ENCODE peak calls at places on chromosomes 3 and 15, in ten cellular contexts. W is fibroblast of lung, T is cardiac muscle cell, V is tibial artery, D is neural progenitor cell, F is uterus, X is HepG2, I is endothelial cell of umbilical vein, P is GM12878, R is heart right ventricle. S is an unnamed sample.

GRCh38 chr3:190183121-190183520 is 62.4 kb upstream of the P3H2 start:
- DNase-seq in W (peak), T (peak), V (no peak), D (peak), F (no peak), X (no peak), I (peak), P (no peak), R (no peak), S (peak)

GRCh38 chr3:55604846-55605245 is 117.7 kb upstream of the WNT5A start:
- DNase-seq in W (no peak), T (no peak), V (no peak), D (no peak), F (no peak), X (no peak), I (no peak), P (no peak), R (no peak), S (no peak)

GRCh38 chr3:183807329-183807728 is 18.0 kb downstream of the MAP6D1 start:
- DNase-seq in W (no peak), T (no peak), V (no peak), D (no peak), F (no peak), X (no peak), I (no peak), P (no peak), R (no peak), S (no peak)

GRCh38 chr3:102332205-102332604 is 102.6 kb upstream of the ZPLD1 start:
- DNase-seq in W (no peak), T (no peak), V (no peak), D (no peak), F (no peak), X (no peak), I (no peak), P (no peak), R (no peak), S (no peak)

GRCh38 chr3:194280777-194281176 is 70.4 kb downstream of the CPN2 start:
- DNase-seq in W (no peak), T (no peak), V (peak), D (no peak), F (peak), X (no peak), I (no peak), P (no peak), R (no peak), S (no peak)

GRCh38 chr3:10707984-10708868 is 107.8 kb upstream of the SLC6A11 start:
- DNase-seq in W (no peak), T (no peak), V (no peak), D (peak), F (peak), X (no peak), I (no peak), P (no peak), R (no peak), S (no peak)

GRCh38 chr3:175430975-175431374 is 571.8 kb downstream of the NAALADL2 start:
- DNase-seq in W (no peak), T (no peak), V (no peak), D (no peak), F (no peak), X (no peak), I (no peak), P (no peak), R (no peak), S (no peak)

GRCh38 chr3:14538451-14539088 is 1.6 kb downstream of the GRIP2 start:
- DNase-seq in W (no peak), T (no peak), V (no peak), D (no peak), F (no peak), X (no peak), I (no peak), P (no peak), R (peak), S (no peak)

GRCh38 chr15:70715840-70716510 is 47.4 kb downstream of the UACA start:
- DNase-seq in W (no peak), T (no peak), V (no peak), D (no peak), F (no peak), X (no peak), I (no peak), P (no peak), R (no peak), S (no peak)

GRCh38 chr3:51434746-51435323 is 43.8 kb downstream of the RBM15B start:
- DNase-seq in W (peak), T (peak), V (no peak), D (peak), F (peak), X (peak), I (peak), P (peak), R (no peak), S (peak)

GRCh38 chr3:31960793-31961431 is 20.1 kb downstream of the OSBPL10 start:
- DNase-seq in W (peak), T (no peak), V (no peak), D (no peak), F (no peak), X (peak), I (no peak), P (no peak), R (no peak), S (no peak)

GRCh38 chr3:36763850-36764703 is at the start of gene DCLK3:
- DNase-seq in W (no peak), T (peak), V (no peak), D (peak), F (no peak), X (no peak), I (no peak), P (no peak), R (peak), S (peak)

GRCh38 chr15:55526559-55527036 is 18.6 kb upstream of the DNAAF4 start:
- DNase-seq in W (peak), T (peak), V (no peak), D (peak), F (no peak), X (peak), I (peak), P (no peak), R (no peak), S (peak)

GRCh38 chr3:158727499-158728377 is 4.5 kb downstream of the RARRES1 start:
- DNase-seq in W (peak), T (peak), V (peak), D (peak), F (peak), X (peak), I (peak), P (peak), R (no peak), S (peak)

GRCh38 chr15:69388259-69388658 is 25.9 kb upstream of the KIF23 start:
- DNase-seq in W (no peak), T (no peak), V (no peak), D (no peak), F (no peak), X (no peak), I (no peak), P (no peak), R (no peak), S (no peak)

GRCh38 chr15:50017522-50017921 is 101.5 kb downstream of the ATP8B4 start:
- DNase-seq in W (no peak), T (no peak), V (no peak), D (no peak), F (no peak), X (no peak), I (no peak), P (no peak), R (no peak), S (no peak)

GRCh38 chr15:63389902-63390301 is 8.3 kb upstream of the CA12 start:
- DNase-seq in W (no peak), T (no peak), V (no peak), D (no peak), F (peak), X (peak), I (no peak), P (no peak), R (peak), S (peak)

GRCh38 chr3:192920406-192920805 is 2.8 kb upstream of the MB21D2 start:
- DNase-seq in W (no peak), T (peak), V (no peak), D (no peak), F (no peak), X (no peak), I (no peak), P (no peak), R (no peak), S (no peak)

GRCh38 chr3:153680526-153680925 is 440.7 kb upstream of the ARHGEF26 start:
- DNase-seq in W (no peak), T (no peak), V (no peak), D (no peak), F (no peak), X (no peak), I (no peak), P (no peak), R (no peak), S (no peak)

GRCh38 chr3:186951640-186952552 is 21.6 kb downstream of the ST6GAL1 start:
- DNase-seq in W (no peak), T (no peak), V (no peak), D (no peak), F (no peak), X (no peak), I (no peak), P (no peak), R (no peak), S (no peak)

GRCh38 chr3:111338059-111338698 is 203.8 kb upstream of the CD96 start:
- DNase-seq in W (peak), T (peak), V (no peak), D (peak), F (no peak), X (peak), I (peak), P (no peak), R (no peak), S (peak)

GRCh38 chr3:182058488-182058887 is 346.8 kb downstream of the SOX2 start:
- DNase-seq in W (no peak), T (no peak), V (no peak), D (no peak), F (no peak), X (no peak), I (no peak), P (no peak), R (no peak), S (no peak)

GRCh38 chr3:11562277-11562881 is 81.3 kb downstream of the VGLL4 start:
- DNase-seq in W (no peak), T (no peak), V (no peak), D (no peak), F (no peak), X (no peak), I (no peak), P (no peak), R (no peak), S (no peak)

GRCh38 chr3:159635047-159635641 is 353.5 kb upstream of the IL12A start:
- DNase-seq in W (peak), T (no peak), V (no peak), D (no peak), F (no peak), X (no peak), I (no peak), P (no peak), R (no peak), S (peak)

GRCh38 chr15:92383528-92384326 is 10.0 kb upstream of the ST8SIA2 start:
- DNase-seq in W (no peak), T (peak), V (no peak), D (peak), F (no peak), X (peak), I (no peak), P (no peak), R (peak), S (peak)

GRCh38 chr3:56593455-56594158 is 36.6 kb downstream of the CCDC66 start:
- DNase-seq in W (no peak), T (no peak), V (no peak), D (no peak), F (no peak), X (no peak), I (no peak), P (no peak), R (no peak), S (no peak)

GRCh38 chr3:181868576-181868975 is 156.9 kb downstream of the SOX2 start:
- DNase-seq in W (no peak), T (no peak), V (no peak), D (no peak), F (no peak), X (no peak), I (no peak), P (no peak), R (no peak), S (no peak)

GRCh38 chr3:94303266-94303665 is 240.4 kb downstream of the NSUN3 start:
- DNase-seq in W (no peak), T (no peak), V (no peak), D (no peak), F (no peak), X (no peak), I (no peak), P (no peak), R (no peak), S (no peak)

GRCh38 chr15:36498922-36499321 is 80.5 kb upstream of the CDIN1 start:
- DNase-seq in W (no peak), T (no peak), V (no peak), D (no peak), F (no peak), X (no peak), I (no peak), P (no peak), R (no peak), S (no peak)

GRCh38 chr3:29215948-29216347 is 64.9 kb upstream of the RBMS3 start:
- DNase-seq in W (peak), T (no peak), V (no peak), D (no peak), F (no peak), X (no peak), I (no peak), P (no peak), R (no peak), S (no peak)

GRCh38 chr3:49255112-49255511 is 21.9 kb downstream of the C3orf62 start:
- DNase-seq in W (no peak), T (no peak), V (no peak), D (peak), F (no peak), X (no peak), I (no peak), P (no peak), R (no peak), S (no peak)

GRCh38 chr15:39804026-39804425 is 21.4 kb upstream of the FSIP1 start:
- DNase-seq in W (peak), T (no peak), V (no peak), D (no peak), F (no peak), X (peak), I (no peak), P (no peak), R (no peak), S (peak)

GRCh38 chr3:69442771-69443197 is 56.9 kb upstream of the FRMD4B start:
- DNase-seq in W (no peak), T (no peak), V (no peak), D (no peak), F (no peak), X (no peak), I (no peak), P (no peak), R (no peak), S (no peak)

GRCh38 chr3:120198305-120198878 is 86.6 kb downstream of the GPR156 start:
- DNase-seq in W (peak), T (no peak), V (no peak), D (no peak), F (no peak), X (peak), I (peak), P (no peak), R (no peak), S (peak)

GRCh38 chr3:157175678-157176077 is 15.7 kb upstream of the CCNL1 start:
- DNase-seq in W (peak), T (peak), V (peak), D (peak), F (no peak), X (no peak), I (no peak), P (no peak), R (peak), S (peak)

GRCh38 chr3:57706462-57706861 is 13.6 kb upstream of the DENND6A start:
- DNase-seq in W (peak), T (no peak), V (no peak), D (no peak), F (no peak), X (no peak), I (peak), P (no peak), R (no peak), S (peak)

DNA sequence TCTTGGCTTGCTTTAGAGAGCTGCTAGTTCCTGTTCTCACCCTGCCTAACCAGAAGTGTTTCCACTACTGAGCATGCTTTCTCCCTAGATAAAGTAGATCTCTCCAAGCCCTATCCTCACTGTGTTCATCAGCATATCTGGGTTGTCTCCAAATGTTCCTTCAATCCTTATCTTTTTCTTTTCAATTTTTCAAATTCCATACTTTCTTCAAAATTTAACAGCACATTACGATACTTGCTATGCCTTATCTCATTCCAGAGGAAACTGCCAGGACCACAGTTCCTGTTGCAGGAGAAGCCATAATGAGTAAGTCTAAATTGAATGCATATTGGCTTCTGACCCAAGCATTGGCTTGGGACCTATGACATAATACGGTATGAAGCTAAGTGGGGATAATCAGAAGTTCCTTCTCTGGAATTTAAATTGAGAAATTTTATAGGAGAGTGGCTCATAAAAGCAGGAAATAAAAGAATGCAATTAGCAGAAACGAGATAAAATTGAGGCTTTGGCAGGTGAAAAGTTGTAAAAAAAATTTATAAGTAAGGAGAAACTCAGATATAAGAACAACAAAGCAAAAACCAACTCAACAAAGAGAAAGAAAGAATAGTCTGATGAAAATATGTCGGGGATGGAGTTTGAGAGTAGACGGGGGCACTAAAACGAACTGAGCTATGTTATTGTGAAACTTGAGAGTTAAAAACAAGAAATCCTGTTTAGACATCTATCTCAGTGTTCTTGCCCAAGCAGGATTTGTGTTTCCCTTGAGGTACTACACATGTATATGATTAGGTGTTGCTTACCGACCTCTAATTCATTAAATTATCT is 631.7 kb upstream of the CCDC54 start:
- DNase-seq in W (no peak), T (no peak), V (no peak), D (no peak), F (no peak), X (no peak), I (peak), P (no peak), R (no peak), S (no peak)
- H3K27ac ChIP-seq in W (no peak), T (no peak), V (no peak), D (no peak), F (no peak), X (no peak), I (peak), P (no peak), R (peak), S (no peak)

DNA sequence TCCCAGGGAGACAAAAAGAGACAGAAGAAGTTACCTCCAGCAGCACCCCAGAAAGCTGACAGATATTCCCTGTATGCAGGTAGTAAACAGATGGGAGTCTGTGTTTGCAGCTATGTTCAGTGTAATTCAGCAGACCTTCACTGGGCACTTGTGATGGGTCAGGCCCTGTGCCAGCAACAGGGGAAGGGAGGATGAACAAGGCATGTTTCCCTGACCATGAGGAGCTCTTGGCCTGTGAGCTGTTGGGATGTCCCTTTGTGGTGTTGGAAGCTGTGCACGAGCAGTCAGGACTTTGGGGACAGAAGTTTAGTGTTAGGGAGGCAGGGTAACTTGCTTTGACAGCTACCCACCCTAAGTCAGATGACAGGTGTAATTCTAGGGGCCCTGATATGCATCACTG is 106.0 kb upstream of the TRIM42 start:
- DNase-seq in W (no peak), T (no peak), V (no peak), D (no peak), F (no peak), X (no peak), I (no peak), P (no peak), R (peak), S (no peak)
- H3K27ac ChIP-seq in W (no peak), T (no peak), V (no peak), D (no peak), F (no peak), X (no peak), I (no peak), P (no peak), R (no peak), S (no peak)

GRCh38 chr3:17640466-17640865 is 102.0 kb downstream of the TBC1D5 start:
- DNase-seq in W (peak), T (no peak), V (no peak), D (no peak), F (no peak), X (no peak), I (peak), P (no peak), R (no peak), S (no peak)

GRCh38 chr3:17639257-17639656 is 103.2 kb downstream of the TBC1D5 start:
- DNase-seq in W (peak), T (no peak), V (no peak), D (no peak), F (no peak), X (no peak), I (peak), P (no peak), R (no peak), S (no peak)

GRCh38 chr3:17642474-17642873 is 100.0 kb downstream of the TBC1D5 start:
- DNase-seq in W (no peak), T (no peak), V (no peak), D (no peak), F (no peak), X (no peak), I (no peak), P (no peak), R (no peak), S (no peak)

GRCh38 chr3:17638351-17638750 is 104.1 kb downstream of the TBC1D5 start:
- DNase-seq in W (peak), T (no peak), V (no peak), D (no peak), F (no peak), X (no peak), I (no peak), P (no peak), R (no peak), S (no peak)

DNA sequence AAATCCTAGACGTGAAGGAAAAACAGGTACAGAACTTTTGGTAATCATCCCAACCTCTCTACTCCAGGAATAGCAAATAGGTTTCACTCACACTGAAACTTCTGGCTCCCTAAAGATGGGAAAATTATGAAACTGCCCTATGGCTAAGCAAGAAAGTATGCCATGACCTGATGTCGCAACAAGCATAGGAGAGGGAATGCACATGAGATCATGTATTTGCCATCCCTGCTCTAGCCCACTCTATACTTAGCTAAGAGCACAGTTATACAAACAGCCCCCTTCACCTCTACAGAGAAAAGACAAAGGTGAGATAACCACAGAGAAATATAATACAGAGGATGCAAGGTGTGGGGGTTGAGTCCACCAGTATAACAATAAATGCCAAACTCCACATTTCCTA is 102.7 kb downstream of the TBC1D5 start:
- DNase-seq in W (peak), T (no peak), V (peak), D (no peak), F (peak), X (peak), I (no peak), P (no peak), R (no peak), S (peak)
- H3K27ac ChIP-seq in W (peak), T (no peak), V (peak), D (no peak), F (no peak), X (no peak), I (peak), P (no peak), R (no peak), S (no peak)

GRCh38 chr3:168812234-168812633 is 716.5 kb upstream of the GOLIM4 start:
- DNase-seq in W (peak), T (no peak), V (no peak), D (peak), F (no peak), X (no peak), I (no peak), P (no peak), R (no peak), S (no peak)
- H3K27ac ChIP-seq in W (no peak), T (no peak), V (no peak), D (no peak), F (no peak), X (no peak), I (no peak), P (no peak), R (no peak), S (no peak)

GRCh38 chr15:65368646-65369045 is 9.2 kb downstream of the IGDCC3 start:
- DNase-seq in W (no peak), T (no peak), V (no peak), D (peak), F (no peak), X (no peak), I (no peak), P (no peak), R (no peak), S (no peak)
- H3K27ac ChIP-seq in W (no peak), T (peak), V (no peak), D (peak), F (no peak), X (peak), I (no peak), P (no peak), R (no peak), S (peak)